ENCODE peak calls at places on chromosomes 2 and 18, in four cellular contexts. One of them, this sample, is unnamed.

GRCh38 chr2:239639366-239640185 is 238.8 kb upstream of the HDAC4 start:
- DNase-seq in PC-9: no peak
- DNase-seq in stomach: no peak
- DNase-seq in BE2C: no peak
- DNase-seq in this sample: no peak

GRCh38 chr2:240353944-240354343 is 81.5 kb upstream of the GPC1 start:
- DNase-seq in stomach: no peak
- DNase-seq in BE2C: no peak
- DNase-seq in PC-9: no peak
- DNase-seq in this sample: no peak

GRCh38 chr2:102357975-102358374 is 2.4 kb downstream of the IL18R1 start:
- DNase-seq in stomach: no peak
- DNase-seq in BE2C: no peak
- DNase-seq in PC-9: no peak
- DNase-seq in this sample: no peak

GRCh38 chr2:25521665-25522387 is 151.6 kb downstream of the DTNB start:
- DNase-seq in BE2C: peak; percentile 24
- DNase-seq in PC-9: peak; percentile 15
- DNase-seq in stomach: no peak
- DNase-seq in this sample: no peak

GRCh38 chr18:6963452-6964097 is 154.0 kb downstream of the LAMA1 start:
- DNase-seq in BE2C: no peak
- DNase-seq in PC-9: no peak
- DNase-seq in stomach: no peak
- DNase-seq in this sample: no peak

GRCh38 chr2:194720461-194720860 is 936.6 kb upstream of the SLC39A10 start:
- DNase-seq in PC-9: no peak
- DNase-seq in BE2C: no peak
- DNase-seq in stomach: no peak
- DNase-seq in this sample: no peak

GRCh38 chr2:172887280-172887679 is 151.6 kb downstream of the RAPGEF4 start:
- DNase-seq in PC-9: no peak
- DNase-seq in stomach: no peak
- DNase-seq in BE2C: no peak
- DNase-seq in this sample: no peak

GRCh38 chr2:11678306-11678960 is 8.4 kb upstream of the NTSR2 start:
- DNase-seq in BE2C: no peak
- DNase-seq in PC-9: no peak
- DNase-seq in stomach: peak; percentile 9
- DNase-seq in this sample: no peak

GRCh38 chr2:54454922-54455583 is 1.1 kb upstream of the SPTBN1 start:
- DNase-seq in BE2C: no peak
- DNase-seq in PC-9: peak; percentile 35
- DNase-seq in stomach: no peak
- DNase-seq in this sample: no peak

GRCh38 chr2:241540766-241541561 is 17.6 kb upstream of the BOK start:
- DNase-seq in BE2C: peak; percentile 82
- DNase-seq in stomach: peak; percentile 81
- DNase-seq in PC-9: peak; percentile 85
- DNase-seq in this sample: peak; percentile 48

GRCh38 chr2:85724731-85725181 is 29.0 kb upstream of the ATOH8 start:
- DNase-seq in stomach: no peak
- DNase-seq in PC-9: no peak
- DNase-seq in BE2C: no peak
- DNase-seq in this sample: no peak

GRCh38 chr2:8334866-8335325 is 347.0 kb upstream of the ID2 start:
- DNase-seq in stomach: no peak
- DNase-seq in PC-9: no peak
- DNase-seq in BE2C: no peak
- DNase-seq in this sample: no peak

GRCh38 chr2:65228249-65228750 is 669 bp downstream of the ACTR2 start:
- DNase-seq in BE2C: no peak
- DNase-seq in stomach: no peak
- DNase-seq in PC-9: no peak
- DNase-seq in this sample: peak; percentile 7

GRCh38 chr2:168254158-168254935 is 7.0 kb upstream of the STK39 start:
- DNase-seq in stomach: no peak
- DNase-seq in PC-9: peak; percentile 3
- DNase-seq in BE2C: no peak
- DNase-seq in this sample: no peak

GRCh38 chr18:36867056-36867455 is 38.1 kb downstream of the KIAA1328 start:
- DNase-seq in stomach: no peak
- DNase-seq in PC-9: no peak
- DNase-seq in BE2C: no peak
- DNase-seq in this sample: no peak

GRCh38 chr18:11570770-11571169 is 38.6 kb upstream of the SLC35G4 start:
- DNase-seq in stomach: no peak
- DNase-seq in BE2C: no peak
- DNase-seq in PC-9: no peak
- DNase-seq in this sample: no peak

GRCh38 chr2:200492656-200493055 is 17.2 kb downstream of the KCTD18 start:
- DNase-seq in PC-9: no peak
- DNase-seq in stomach: no peak
- DNase-seq in BE2C: no peak
- DNase-seq in this sample: no peak

GRCh38 chr2:165081276-165081675 is 122.6 kb downstream of the SCN3A start:
- DNase-seq in PC-9: no peak
- DNase-seq in BE2C: no peak
- DNase-seq in stomach: no peak
- DNase-seq in this sample: no peak

GRCh38 chr2:164898475-164898874 is 56.9 kb downstream of the SLC38A11 start:
- DNase-seq in stomach: no peak
- DNase-seq in PC-9: no peak
- DNase-seq in BE2C: no peak
- DNase-seq in this sample: no peak

GRCh38 chr2:219434718-219435525 is at the start of gene SPEG:
- DNase-seq in BE2C: no peak
- DNase-seq in stomach: no peak
- DNase-seq in PC-9: no peak
- DNase-seq in this sample: no peak

GRCh38 chr2:30252723-30253688 is 21.7 kb downstream of the LBH start:
- DNase-seq in stomach: peak; percentile 58
- DNase-seq in PC-9: peak; percentile 61
- DNase-seq in BE2C: peak; percentile 28
- DNase-seq in this sample: no peak
- H3K4me3 ChIP-seq in stomach: no peak overlapping the region
- H3K4me3 ChIP-seq in PC-9: no peak overlapping the region
- H3K4me3 ChIP-seq in BE2C: no peak overlapping the region
- H3K4me3 ChIP-seq in this sample: no peak overlapping the region

DNA sequence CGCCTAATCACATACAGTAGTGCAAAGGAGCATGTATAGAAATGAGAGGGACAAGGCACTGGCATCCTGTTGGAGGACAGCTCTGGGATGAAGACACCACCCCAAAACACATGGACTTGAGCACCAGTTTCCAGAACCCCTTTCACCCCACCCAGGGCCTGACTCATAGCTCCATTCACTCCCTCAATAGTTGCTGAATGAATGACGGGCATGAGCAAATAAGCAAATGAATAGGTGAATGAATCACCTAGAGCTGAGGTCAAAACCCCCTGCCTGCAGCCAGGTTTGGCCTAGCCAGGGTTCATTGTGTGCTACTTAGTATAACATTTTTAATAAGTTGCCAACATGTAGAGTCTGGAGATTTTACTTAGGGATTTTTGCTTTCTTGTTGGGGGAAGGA is 66.4 kb downstream of the NRP2 start:
- DNase-seq in BE2C: no peak
- DNase-seq in PC-9: peak; percentile 65
- DNase-seq in stomach: no peak
- DNase-seq in this sample: no peak
- H3K4me1 ChIP-seq in BE2C: peaks cover 16% of the 10 kb centered on the region
- H3K4me1 ChIP-seq in PC-9: peaks cover 85% of the 10 kb centered on the region
- H3K4me1 ChIP-seq in stomach: peaks cover 64% of the 10 kb centered on the region
- H3K4me1 ChIP-seq in this sample: no peaks in the 10 kb centered on the region

DNA sequence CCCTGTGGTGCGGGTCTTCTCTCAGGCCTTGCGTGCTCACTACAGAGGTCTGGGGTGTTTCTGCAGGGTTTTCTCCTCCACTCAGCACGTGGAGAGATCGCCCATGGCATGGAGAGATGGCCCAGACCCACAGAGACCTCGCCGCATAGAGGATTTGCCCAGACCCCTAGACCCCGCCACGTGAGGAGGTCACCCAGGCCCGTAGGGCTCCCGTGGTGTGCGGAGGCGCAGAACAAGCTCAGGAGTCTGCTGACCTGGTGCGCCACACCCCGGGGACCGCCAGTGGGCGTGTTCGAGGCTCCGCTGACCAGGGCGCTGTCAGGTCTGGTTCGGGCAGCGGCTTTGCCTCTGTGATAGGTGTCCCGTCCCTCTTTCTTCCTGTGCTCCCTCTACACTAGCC is 64.5 kb downstream of the ADI1 start:
- DNase-seq in PC-9: no peak
- DNase-seq in BE2C: no peak
- DNase-seq in stomach: peak; percentile 23
- DNase-seq in this sample: no peak
- H3K36me3 ChIP-seq in PC-9: peaks cover 7% of the 10 kb centered on the region
- H3K36me3 ChIP-seq in BE2C: peaks cover 25% of the 10 kb centered on the region
- H3K36me3 ChIP-seq in stomach: peaks cover 27% of the 10 kb centered on the region
- H3K36me3 ChIP-seq in this sample: peaks cover 38% of the 10 kb centered on the region

GRCh38 chr18:25364732-25365131 is 12.8 kb upstream of the ZNF521 start:
- DNase-seq in BE2C: no peak
- DNase-seq in PC-9: no peak
- DNase-seq in stomach: no peak
- DNase-seq in this sample: no peak
- H3K4me3 ChIP-seq in BE2C: no peak overlapping the region
- H3K4me3 ChIP-seq in PC-9: no peak overlapping the region
- H3K4me3 ChIP-seq in stomach: no peak overlapping the region
- H3K4me3 ChIP-seq in this sample: no peak overlapping the region

DNA sequence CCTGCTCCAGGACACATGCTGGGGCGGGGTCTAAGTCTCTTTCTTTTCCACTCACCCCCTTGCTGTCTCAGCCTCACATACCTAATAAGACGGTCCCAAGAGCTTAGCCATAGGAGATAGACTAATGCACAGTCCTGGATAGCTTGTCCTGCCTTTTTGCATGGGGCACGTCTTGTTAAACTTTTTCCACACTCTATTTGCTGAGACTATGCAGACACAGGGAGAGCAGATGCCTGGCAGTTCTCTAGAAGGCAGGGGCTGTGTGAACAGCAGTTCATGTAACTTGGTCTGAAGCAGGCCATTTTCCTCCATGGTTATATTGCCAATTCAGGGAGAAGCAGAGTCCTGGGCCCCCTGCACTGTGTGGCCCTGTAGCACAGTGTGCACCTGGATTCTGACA is 142.1 kb downstream of the SEPTIN10 start:
- DNase-seq in BE2C: no peak
- DNase-seq in stomach: no peak
- DNase-seq in PC-9: no peak
- DNase-seq in this sample: no peak
- H3K4me1 ChIP-seq in BE2C: no peaks in the 10 kb centered on the region
- H3K4me1 ChIP-seq in stomach: no peaks in the 10 kb centered on the region
- H3K4me1 ChIP-seq in PC-9: peaks cover 54% of the 10 kb centered on the region
- H3K4me1 ChIP-seq in this sample: no peaks in the 10 kb centered on the region

DNA sequence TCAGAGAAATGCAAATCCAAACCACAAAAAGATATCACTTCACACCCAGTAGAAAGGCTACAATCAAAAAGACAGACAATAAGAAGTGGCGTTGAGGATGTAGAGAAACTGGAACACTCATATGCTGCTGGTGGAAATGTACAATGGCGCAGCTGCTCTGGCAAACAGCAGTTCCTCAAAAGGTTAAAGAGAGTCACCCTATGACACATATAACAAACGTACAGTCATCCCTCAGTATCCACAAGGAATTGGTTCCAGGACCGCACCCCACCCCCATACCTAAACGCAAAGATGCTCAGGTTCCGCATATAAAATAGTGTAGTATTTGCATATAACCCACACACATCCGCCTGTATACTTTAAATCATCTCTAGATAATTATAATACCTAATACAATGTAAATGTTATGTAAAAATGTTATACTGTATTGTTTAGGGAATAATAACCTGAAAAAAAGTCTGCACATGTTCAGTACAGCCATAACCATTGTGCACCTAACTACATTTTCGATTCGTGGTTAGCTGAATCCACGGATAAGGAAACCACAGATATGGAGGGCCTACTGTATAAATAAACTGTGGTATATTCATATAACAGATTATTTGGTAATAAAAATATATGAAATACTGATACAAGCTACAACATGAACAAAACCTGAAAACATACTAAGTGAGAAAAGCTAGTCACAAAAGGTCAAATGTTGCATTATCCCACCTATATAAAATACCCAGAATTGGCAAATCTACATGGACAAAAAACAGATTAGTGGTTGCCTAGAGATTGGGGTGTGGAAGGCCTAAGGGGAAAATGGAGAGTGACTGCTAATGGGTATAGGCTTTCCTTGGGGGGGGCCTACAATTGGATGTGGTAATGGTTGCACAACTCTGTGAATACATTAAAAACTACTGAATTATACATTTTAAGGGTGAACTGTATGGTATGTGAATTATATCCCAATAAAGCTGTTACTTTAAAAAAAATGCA is 37.5 kb downstream of the UXS1 start:
- DNase-seq in PC-9: no peak
- DNase-seq in BE2C: no peak
- DNase-seq in stomach: no peak
- DNase-seq in this sample: no peak
- H3K36me3 ChIP-seq in PC-9: peaks cover 37% of the 10 kb centered on the region
- H3K36me3 ChIP-seq in BE2C: no peaks in the 10 kb centered on the region
- H3K36me3 ChIP-seq in stomach: no peaks in the 10 kb centered on the region
- H3K36me3 ChIP-seq in this sample: peaks cover 24% of the 10 kb centered on the region

GRCh38 chr2:44805391-44805790 is 136.1 kb upstream of the SIX3 start:
- DNase-seq in PC-9: no peak
- DNase-seq in BE2C: no peak
- DNase-seq in stomach: no peak
- DNase-seq in this sample: no peak
- H3K4me3 ChIP-seq in PC-9: no peak overlapping the region
- H3K4me3 ChIP-seq in BE2C: no peak overlapping the region
- H3K4me3 ChIP-seq in stomach: no peak overlapping the region
- H3K4me3 ChIP-seq in this sample: no peak overlapping the region

GRCh38 chr2:46539327-46540276 is 60.2 kb downstream of the TMEM247 start:
- DNase-seq in PC-9: no peak
- DNase-seq in BE2C: no peak
- DNase-seq in stomach: no peak
- DNase-seq in this sample: no peak

GRCh38 chr2:46537046-46537445 is 57.7 kb downstream of the TMEM247 start:
- DNase-seq in PC-9: no peak
- DNase-seq in stomach: no peak
- DNase-seq in BE2C: no peak
- DNase-seq in this sample: no peak

GRCh38 chr2:46535360-46535759 is 56.0 kb downstream of the TMEM247 start:
- DNase-seq in BE2C: no peak
- DNase-seq in PC-9: no peak
- DNase-seq in stomach: no peak
- DNase-seq in this sample: peak; percentile 18

GRCh38 chr2:46538393-46538792 is 59.0 kb downstream of the TMEM247 start:
- DNase-seq in stomach: no peak
- DNase-seq in BE2C: no peak
- DNase-seq in PC-9: no peak
- DNase-seq in this sample: no peak

GRCh38 chr2:46537624-46538023 is 58.3 kb downstream of the TMEM247 start:
- DNase-seq in BE2C: no peak
- DNase-seq in stomach: no peak
- DNase-seq in PC-9: no peak
- DNase-seq in this sample: no peak
- H3K4me1 ChIP-seq in BE2C: no peaks in the 10 kb centered on the region
- H3K4me1 ChIP-seq in stomach: peaks cover 52% of the 10 kb centered on the region
- H3K4me1 ChIP-seq in PC-9: peaks cover 19% of the 10 kb centered on the region
- H3K4me1 ChIP-seq in this sample: peaks cover 21% of the 10 kb centered on the region

This sample was measured in effector memory CD4-positive, alpha-beta T cell.